ENCODE peak calls at places on chromosomes 1 and 21, in ten cellular contexts. K is sigmoid colon; R is CD4-positive, alpha-beta T cell; H is left ventricle myocardium inferior; X is Peyer's patch; Z is cardiac muscle cell; F is right lobe of liver; U is fibroblast of mammary gland; S is MCF 10A; G is progenitor cell of endocrine pancreas. W is an unnamed sample.

GRCh38 chr1:31951276-31951675 is 13.1 kb upstream of the PTP4A2 start:
- DNase-seq in K (no peak), R (no peak), H (no peak), X (no peak), Z (no peak), F (no peak), U (no peak), S (no peak), G (no peak), W (no peak)

GRCh38 chr1:29124366-29125236 is 898 bp upstream of the TMEM200B start:
- DNase-seq in K (peak; percentile 95), R (peak; percentile 41), H (peak; percentile 79), X (peak; percentile 47), Z (peak; percentile 93), F (peak; percentile 75), U (peak; percentile 64), S (peak; percentile 35), G (peak; percentile 85), W (no peak)

GRCh38 chr1:155598842-155599331 is 11.1 kb upstream of the MSTO1 start:
- DNase-seq in K (no peak), R (peak; percentile 9), H (no peak), X (no peak), Z (peak; percentile 57), F (no peak), U (peak; percentile 57), S (no peak), G (no peak), W (no peak)

GRCh38 chr1:174960362-174960761 is 39.4 kb upstream of the CACYBP start:
- DNase-seq in K (no peak), R (no peak), H (no peak), X (no peak), Z (no peak), F (no peak), U (no peak), S (no peak), G (no peak), W (no peak)

GRCh38 chr1:119632836-119633235 is 15.2 kb downstream of the ZNF697 start:
- DNase-seq in K (no peak), R (no peak), H (no peak), X (no peak), Z (peak; percentile 44), F (no peak), U (no peak), S (no peak), G (no peak), W (no peak)

GRCh38 chr1:156626079-156626438 is 6.8 kb downstream of the HAPLN2 start:
- DNase-seq in K (no peak), R (no peak), H (no peak), X (no peak), Z (no peak), F (no peak), U (no peak), S (no peak), G (no peak), W (no peak)

GRCh38 chr1:93641527-93641926 is 40.1 kb downstream of the BCAR3 start:
- DNase-seq in K (no peak), R (no peak), H (no peak), X (no peak), Z (peak; percentile 53), F (no peak), U (peak; percentile 31), S (no peak), G (no peak), W (no peak)

GRCh38 chr1:234826352-234826751 is 216.4 kb upstream of the IRF2BP2 start:
- DNase-seq in K (no peak), R (no peak), H (no peak), X (no peak), Z (no peak), F (no peak), U (no peak), S (no peak), G (no peak), W (no peak)

GRCh38 chr1:30694248-30695175 is 28.9 kb downstream of the MATN1 start:
- DNase-seq in K (peak; percentile 63), R (no peak), H (no peak), X (no peak), Z (no peak), F (no peak), U (no peak), S (no peak), G (no peak), W (no peak)

GRCh38 chr1:8903908-8904650 is 25.6 kb upstream of the ENO1 start:
- DNase-seq in K (peak; percentile 74), R (no peak), H (no peak), X (no peak), Z (peak; percentile 96), F (peak; percentile 32), U (peak; percentile 93), S (peak; percentile 98), G (no peak), W (no peak)

GRCh38 chr1:150186789-150187559 is 37.3 kb downstream of the PLEKHO1 start:
- DNase-seq in K (no peak), R (no peak), H (no peak), X (no peak), Z (peak; percentile 65), F (no peak), U (peak; percentile 86), S (peak; percentile 74), G (no peak), W (no peak)

GRCh38 chr1:216905052-216905580 is 181.9 kb upstream of the ESRRG start:
- DNase-seq in K (no peak), R (no peak), H (no peak), X (no peak), Z (no peak), F (no peak), U (no peak), S (no peak), G (no peak), W (no peak)

GRCh38 chr1:41274827-41275519 is 32.9 kb upstream of the SCMH1 start:
- DNase-seq in K (no peak), R (no peak), H (no peak), X (no peak), Z (no peak), F (no peak), U (peak; percentile 14), S (no peak), G (no peak), W (no peak)

GRCh38 chr1:59006932-59007331 is 223.1 kb upstream of the JUN start:
- DNase-seq in K (no peak), R (no peak), H (no peak), X (no peak), Z (no peak), F (no peak), U (no peak), S (no peak), G (no peak), W (no peak)

GRCh38 chr1:248857201-248857600 is 1.7 kb downstream of the ZNF692 start:
- DNase-seq in K (no peak), R (no peak), H (no peak), X (no peak), Z (no peak), F (no peak), U (no peak), S (no peak), G (no peak), W (no peak)

GRCh38 chr1:248860007-248860406 is 1.1 kb upstream of the ZNF692 start:
- DNase-seq in K (no peak), R (no peak), H (no peak), X (no peak), Z (no peak), F (no peak), U (no peak), S (no peak), G (no peak), W (no peak)

GRCh38 chr1:248858891-248859889 is at the start of gene ZNF692:
- DNase-seq in K (peak; percentile 99), R (peak; percentile 97), H (peak; percentile 98), X (peak; percentile 98), Z (peak; percentile 98), F (peak; percentile 98), U (peak; percentile 95), S (peak; percentile 100), G (peak; percentile 90), W (peak; percentile 92)

GRCh38 chr1:248857749-248858095 is 1.2 kb downstream of the ZNF692 start:
- DNase-seq in K (no peak), R (no peak), H (no peak), X (no peak), Z (no peak), F (no peak), U (no peak), S (no peak), G (no peak), W (no peak)

DNA sequence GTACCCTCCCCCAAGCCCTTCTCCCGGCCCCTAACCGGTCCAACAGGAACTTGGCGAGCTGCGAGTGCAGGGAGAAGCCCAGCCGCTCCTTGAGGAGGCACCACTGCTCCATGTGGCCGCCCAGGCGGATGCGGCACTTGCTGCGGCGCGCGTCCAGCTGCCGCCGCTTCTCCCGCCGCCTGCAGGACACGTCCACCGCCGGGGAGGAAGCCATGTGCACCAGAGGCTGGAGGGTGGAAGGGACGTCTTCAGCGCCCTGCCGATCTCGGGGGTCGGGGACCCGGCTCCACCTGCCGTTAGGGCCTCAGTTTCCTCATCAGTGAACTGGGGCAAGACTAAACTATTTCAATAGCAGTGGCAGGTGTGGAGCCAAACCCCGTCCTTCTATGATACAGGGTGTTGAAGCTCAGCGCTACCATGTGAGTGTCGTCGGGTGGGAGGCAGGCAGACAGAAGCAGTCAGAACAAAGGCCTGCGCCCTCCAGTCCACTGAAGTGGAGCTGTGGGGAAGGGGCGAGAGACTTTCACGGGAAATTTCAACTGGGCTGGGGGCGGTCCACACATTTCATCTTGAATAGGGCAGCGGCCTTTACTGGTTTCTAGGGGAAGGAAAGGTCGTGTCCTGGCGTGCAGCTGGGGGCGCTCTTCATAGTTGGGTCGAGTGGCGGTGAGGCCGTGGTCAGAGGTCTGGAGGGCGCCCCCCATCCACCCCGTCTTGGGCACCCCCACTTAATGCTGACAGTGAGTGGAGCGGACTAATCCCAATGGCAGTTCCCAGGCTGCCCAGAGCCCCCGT is 592 bp downstream of the ZNF692 start:
- DNase-seq in K (peak; percentile 87), R (no peak), H (peak; percentile 64), X (peak; percentile 45), Z (peak; percentile 70), F (peak; percentile 69), U (peak; percentile 54), S (peak; percentile 78), G (peak; percentile 80), W (no peak)
- TF ChIP-seq CTCF in K (no peak), R (peak; percentile 51), H (peak; percentile 61), X (peak; percentile 51), Z (peak; percentile 32), F (peak; percentile 33), U (peak; percentile 21), S (peak; percentile 89), G (peak; percentile 54), W (peak; percentile 73)

GRCh38 chr1:39896909-39897685 is 4.6 kb downstream of the MYCL start:
- DNase-seq in K (no peak), R (no peak), H (no peak), X (no peak), Z (peak; percentile 52), F (no peak), U (peak; percentile 42), S (no peak), G (no peak), W (no peak)
- TF ChIP-seq CTCF in K (no peak), R (no peak), H (no peak), X (no peak), Z (no peak), F (no peak), U (no peak), S (no peak), G (no peak), W (no peak)

GRCh38 chr21:15005391-15005790 is 59.4 kb downstream of the NRIP1 start:
- DNase-seq in K (no peak), R (no peak), H (no peak), X (no peak), Z (no peak), F (no peak), U (no peak), S (no peak), G (no peak), W (no peak)
- TF ChIP-seq CTCF in K (no peak), R (no peak), H (no peak), X (no peak), Z (no peak), F (no peak), U (no peak), S (no peak), G (no peak), W (no peak)

GRCh38 chr1:247431643-247432042 is 15.7 kb downstream of the NLRP3 start:
- DNase-seq in K (no peak), R (no peak), H (no peak), X (no peak), Z (no peak), F (no peak), U (no peak), S (no peak), G (no peak), W (no peak)
- TF ChIP-seq CTCF in K (no peak), R (no peak), H (no peak), X (no peak), Z (no peak), F (no peak), U (no peak), S (no peak), G (no peak), W (no peak)